ENCODE peak calls at places on chromosomes 6 and 20, in six cellular contexts. P, L, T, Q, W and F are unnamed samples.

GRCh38 chr6:35161776-35162607 is 20.9 kb upstream of the TCP11 start:
- DNase-seq in W (no peak), Q (no peak), T (no peak), P (no peak), L (no peak), F (no peak)

GRCh38 chr6:102398788-102399390 is 1005.4 kb downstream of the GRIK2 start:
- DNase-seq in L (no peak), P (no peak), T (no peak), Q (no peak), W (no peak), F (no peak)

GRCh38 chr6:149405823-149406765 is 6.0 kb downstream of the SUMO4 start:
- DNase-seq in W (no peak), P (no peak), T (no peak), Q (no peak), L (no peak), F (no peak)

GRCh38 chr6:108627692-108628565 is 67.2 kb downstream of the FOXO3 start:
- DNase-seq in Q (no peak), T (no peak), L (no peak), P (no peak), W (no peak), F (no peak)

GRCh38 chr6:116386581-116387299 is 16.0 kb downstream of the DSE start:
- DNase-seq in L (no peak), Q (no peak), W (no peak), T (no peak), P (no peak), F (no peak)

GRCh38 chr6:36075656-36076055 is 48.0 kb downstream of the MAPK14 start:
- DNase-seq in W (no peak), P (no peak), L (no peak), T (no peak), Q (no peak), F (no peak)

GRCh38 chr20:35467339-35468224 is 12.2 kb downstream of the CEP250 start:
- DNase-seq in P (no peak), Q (no peak), T (peak; percentile 60), W (no peak), L (no peak), F (no peak)

GRCh38 chr6:16148498-16148897 is 19.6 kb downstream of the MYLIP start:
- DNase-seq in Q (no peak), W (no peak), T (no peak), P (no peak), L (no peak), F (no peak)

GRCh38 chr20:10369723-10370090 is 64.3 kb downstream of the MKKS start:
- DNase-seq in Q (no peak), P (no peak), W (no peak), L (no peak), T (no peak), F (no peak)

GRCh38 chr20:25024171-25024570 is 31.6 kb upstream of the APMAP start:
- DNase-seq in L (peak; percentile 39), W (no peak), T (no peak), Q (peak; percentile 7), P (no peak), F (peak; percentile 15)

DNA sequence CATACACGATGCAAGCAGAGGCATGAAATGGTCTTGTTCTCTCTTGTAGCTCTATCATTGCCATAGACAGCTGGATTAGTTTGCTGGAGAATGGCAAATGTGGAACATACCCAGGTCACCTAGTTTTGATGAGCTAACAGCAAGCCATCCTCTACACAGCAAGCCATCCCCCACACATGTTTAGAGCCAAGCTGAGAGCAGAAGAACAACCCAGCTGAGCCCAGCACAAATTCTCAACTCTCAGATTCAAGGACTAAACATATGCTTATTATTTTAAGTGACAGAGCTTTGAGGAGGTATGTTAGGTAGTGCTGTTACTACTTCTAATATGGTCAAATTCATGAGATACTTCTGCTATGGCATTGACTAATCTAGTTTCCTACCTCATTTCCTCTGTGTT is 230.3 kb downstream of the OTOR start:
- DNase-seq in P (no peak), W (no peak), Q (no peak), L (no peak), T (no peak), F (no peak)
- TF ChIP-seq CTCF in P (no peak), W (no peak), Q (no peak), L (no peak), T (no peak), F (no peak)

GRCh38 chr6:1385129-1386042 is 4.0 kb upstream of the FOXF2 start:
- DNase-seq in P (no peak), T (no peak), W (no peak), L (no peak), Q (no peak), F (no peak)
- H3K27me3 ChIP-seq in P (peaks cover 23% of the 10 kb centered on the region), T (peaks cover 83% of the 10 kb centered on the region), W (peaks cover 97% of the 10 kb centered on the region), L (peaks cover 93% of the 10 kb centered on the region), Q (peaks cover 98% of the 10 kb centered on the region), F (peaks cover 88% of the 10 kb centered on the region)

DNA sequence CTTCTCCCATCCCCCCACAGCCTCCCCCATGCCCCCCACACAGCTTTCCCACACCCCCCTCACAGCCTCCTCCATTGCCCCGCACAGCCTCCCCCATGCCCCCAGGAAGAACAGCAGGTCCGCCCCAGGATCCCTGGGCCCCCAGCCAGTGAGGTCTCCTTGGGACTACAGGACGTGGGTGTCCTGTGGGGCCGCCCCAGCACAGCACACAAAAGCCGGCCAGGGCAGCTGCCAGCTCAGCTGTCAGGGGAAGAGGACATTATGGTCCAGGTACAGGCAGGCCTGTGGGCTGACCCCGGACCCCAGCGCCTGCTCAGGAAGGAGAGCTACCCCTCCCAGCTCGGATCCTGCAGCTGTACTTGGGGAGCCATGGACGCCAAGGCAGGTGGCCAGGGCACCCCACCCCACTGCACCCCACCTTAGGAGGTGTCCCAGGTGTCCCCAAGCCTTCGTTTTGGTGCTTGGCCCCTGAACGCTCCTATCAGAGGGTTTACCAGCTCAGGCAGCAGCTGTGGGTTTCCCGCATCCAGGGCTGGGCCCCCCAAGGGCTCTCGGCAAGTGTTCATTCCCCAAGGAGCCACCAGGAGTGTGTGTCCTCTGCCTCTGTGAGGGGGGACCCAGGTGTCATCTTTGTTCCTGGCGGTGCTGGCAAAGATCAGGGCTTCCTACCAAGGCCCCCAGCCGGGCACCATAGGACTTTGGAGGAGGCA is 42.3 kb upstream of the GATA5 start:
- DNase-seq in T (no peak), P (no peak), Q (no peak), L (no peak), W (no peak), F (no peak)
- H3K4me1 ChIP-seq in T (no peaks in the 10 kb centered on the region), P (no peaks in the 10 kb centered on the region), Q (no peaks in the 10 kb centered on the region), L (no peaks in the 10 kb centered on the region), W (no peaks in the 10 kb centered on the region), F (peaks cover under 1% of the 10 kb centered on the region)

GRCh38 chr6:39893286-39893685 is 41.0 kb downstream of the MOCS1 start:
- DNase-seq in P (no peak), W (no peak), L (no peak), Q (no peak), T (no peak), F (no peak)

GRCh38 chr6:39889229-39889628 is 45.0 kb downstream of the MOCS1 start:
- DNase-seq in W (no peak), Q (no peak), P (no peak), L (no peak), T (no peak), F (no peak)

GRCh38 chr6:39891976-39892375 is 42.3 kb downstream of the MOCS1 start:
- DNase-seq in T (no peak), Q (no peak), P (no peak), W (no peak), L (no peak), F (no peak)

GRCh38 chr6:39891353-39891752 is 42.9 kb downstream of the MOCS1 start:
- DNase-seq in Q (peak; percentile 13), P (no peak), W (no peak), L (no peak), T (no peak), F (no peak)

DNA sequence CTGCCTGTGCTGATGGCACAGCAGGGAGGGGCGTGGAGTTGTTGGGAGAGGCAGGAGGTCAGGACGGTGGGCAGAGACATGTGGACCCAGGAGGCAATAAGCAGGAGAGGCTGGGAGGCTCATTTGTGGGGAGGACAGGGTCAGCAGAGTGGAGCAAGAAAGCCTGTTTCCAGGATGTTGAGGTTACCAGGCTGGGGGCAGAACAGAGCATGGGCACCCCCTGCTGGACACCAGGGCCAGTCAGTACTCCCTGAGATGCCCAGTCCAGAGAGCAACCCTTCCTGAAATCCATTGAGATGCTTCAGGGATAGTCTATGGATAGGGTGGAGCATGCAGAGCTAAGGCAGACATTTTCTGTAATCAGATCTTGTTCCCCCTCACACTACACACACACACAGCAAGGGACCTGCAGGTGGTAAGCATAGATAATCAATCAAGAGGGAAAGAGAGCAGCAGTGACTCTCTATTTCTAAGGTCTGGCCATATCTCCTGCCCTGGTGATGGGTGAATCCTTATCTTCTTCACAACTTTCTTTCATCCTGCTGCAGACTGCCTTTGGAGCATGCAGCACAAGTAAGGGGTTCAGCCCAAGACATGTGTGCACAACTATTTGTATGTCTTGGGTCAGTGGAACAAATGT is 41.7 kb downstream of the MOCS1 start:
- DNase-seq in P (peak; percentile 2), L (peak; percentile 80), W (peak; percentile 44), Q (peak; percentile 70), T (peak; percentile 70), F (peak; percentile 61)
- TF ChIP-seq CTCF in P (peak; percentile 73), L (peak; percentile 69), W (peak; percentile 60), Q (peak; percentile 73), T (peak; percentile 73), F (peak; percentile 53)

DNA sequence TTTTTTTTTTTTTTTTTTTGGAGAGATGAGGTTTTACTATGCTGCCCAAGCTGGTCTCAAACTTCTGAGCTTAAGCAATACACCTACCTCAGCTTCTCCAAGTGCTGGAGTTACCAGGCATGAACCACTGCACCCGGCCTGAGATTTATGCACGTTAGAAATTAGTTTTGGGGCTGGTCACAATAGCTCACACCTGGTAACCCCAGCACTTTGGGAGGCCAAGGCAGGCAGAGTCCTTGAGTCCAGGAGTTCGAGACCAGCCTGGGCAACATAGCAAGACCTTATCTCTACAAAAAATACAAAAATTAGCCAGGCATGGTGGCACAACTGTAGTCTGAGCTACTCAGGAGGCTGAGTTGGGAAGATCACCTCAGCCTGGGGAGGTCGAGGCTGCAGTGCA is 51.9 kb downstream of the CD24 start:
- DNase-seq in T (no peak), Q (no peak), W (no peak), P (no peak), L (no peak), F (no peak)
- H3K27me3 ChIP-seq in T (no peaks in the 10 kb centered on the region), Q (no peaks in the 10 kb centered on the region), W (no peaks in the 10 kb centered on the region), P (no peaks in the 10 kb centered on the region), L (no peaks in the 10 kb centered on the region), F (peaks cover 19% of the 10 kb centered on the region)

GRCh38 chr20:20832715-20833114 is 120.3 kb upstream of the RALGAPA2 start:
- DNase-seq in L (no peak), T (no peak), P (no peak), Q (no peak), W (no peak), F (no peak)
- H3K4me1 ChIP-seq in L (no peaks in the 10 kb centered on the region), T (no peaks in the 10 kb centered on the region), P (no peaks in the 10 kb centered on the region), Q (no peaks in the 10 kb centered on the region), W (no peaks in the 10 kb centered on the region), F (no peaks in the 10 kb centered on the region)

DNA sequence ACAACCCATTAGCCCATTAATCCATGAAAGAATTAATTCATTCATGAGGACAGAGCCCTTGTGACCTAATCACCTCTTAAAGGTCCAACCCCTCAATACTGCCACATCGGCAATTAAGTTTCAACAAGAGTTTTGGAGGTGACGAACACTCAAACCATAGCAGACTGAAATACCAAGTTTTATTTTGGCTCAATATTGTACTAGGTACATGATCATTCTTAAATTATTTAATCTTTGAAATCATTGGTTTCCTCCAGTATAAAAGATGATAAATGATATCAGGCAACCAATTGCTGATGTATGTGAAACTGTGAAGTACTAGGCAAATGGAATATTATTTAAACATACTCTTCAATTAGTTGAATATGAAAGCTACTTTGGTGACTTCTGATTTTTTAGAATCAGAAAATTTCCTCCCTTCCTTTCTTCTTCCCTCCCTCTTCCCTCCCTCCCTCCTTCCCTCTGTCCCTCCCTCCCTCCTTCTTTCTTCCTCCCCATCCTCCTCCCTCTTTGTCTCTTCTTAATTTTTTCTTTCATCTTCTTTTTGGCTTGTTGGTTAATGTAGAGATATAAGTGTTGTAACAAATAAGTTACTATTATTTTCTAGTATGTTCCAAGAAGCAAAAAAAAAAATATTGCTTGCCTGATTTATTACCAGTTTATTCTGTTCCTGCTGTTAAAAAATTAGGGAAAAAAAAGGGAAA is 233.8 kb upstream of the ZNF217 start:
- DNase-seq in L (no peak), W (no peak), Q (no peak), P (no peak), T (no peak), F (no peak)
- TF ChIP-seq CTCF in L (no peak), W (no peak), Q (no peak), P (no peak), T (no peak), F (no peak)